ENCODE peak calls at places on chromosomes 16 and 17, in seven cellular contexts. A is SK-N-SH, I is HCT116, E is GM23338, M is breast epithelium, W is stomach, G is prostate gland. O is an unnamed sample.

GRCh38 chr16:24151482-24151939 is 104.6 kb upstream of the CACNG3 start:
- DNase-seq in G (no peak), A (no peak), M (no peak), W (no peak), E (peak; percentile 55), I (no peak), O (no peak)

GRCh38 chr16:3761375-3762079 is 44.2 kb upstream of the TRAP1 start:
- DNase-seq in E (no peak), G (no peak), A (peak; percentile 74), W (no peak), M (no peak), I (no peak), O (no peak)

GRCh38 chr16:29702307-29702706 is 23.3 kb downstream of the QPRT start:
- DNase-seq in M (no peak), I (no peak), A (no peak), G (no peak), W (no peak), E (no peak), O (no peak)

GRCh38 chr17:4959261-4959965 is 8.2 kb downstream of the SPAG7 start:
- DNase-seq in I (no peak), G (no peak), W (no peak), E (no peak), M (no peak), A (no peak), O (no peak)

GRCh38 chr16:25413962-25414361 is 156.3 kb upstream of the ZKSCAN2 start:
- DNase-seq in E (no peak), M (no peak), W (no peak), A (no peak), G (no peak), I (no peak), O (no peak)

GRCh38 chr16:12515771-12516170 is 287.9 kb downstream of the CPPED1 start:
- DNase-seq in G (no peak), M (no peak), A (no peak), I (no peak), E (no peak), W (no peak), O (no peak)

GRCh38 chr17:57315061-57315851 is 58.9 kb downstream of the MSI2 start:
- DNase-seq in A (no peak), I (no peak), E (no peak), W (no peak), G (no peak), M (peak; percentile 63), O (no peak)

GRCh38 chr16:68731569-68732067 is 5.5 kb upstream of the CDH1 start:
- DNase-seq in G (no peak), I (no peak), M (no peak), A (no peak), W (no peak), E (no peak), O (no peak)

DNA sequence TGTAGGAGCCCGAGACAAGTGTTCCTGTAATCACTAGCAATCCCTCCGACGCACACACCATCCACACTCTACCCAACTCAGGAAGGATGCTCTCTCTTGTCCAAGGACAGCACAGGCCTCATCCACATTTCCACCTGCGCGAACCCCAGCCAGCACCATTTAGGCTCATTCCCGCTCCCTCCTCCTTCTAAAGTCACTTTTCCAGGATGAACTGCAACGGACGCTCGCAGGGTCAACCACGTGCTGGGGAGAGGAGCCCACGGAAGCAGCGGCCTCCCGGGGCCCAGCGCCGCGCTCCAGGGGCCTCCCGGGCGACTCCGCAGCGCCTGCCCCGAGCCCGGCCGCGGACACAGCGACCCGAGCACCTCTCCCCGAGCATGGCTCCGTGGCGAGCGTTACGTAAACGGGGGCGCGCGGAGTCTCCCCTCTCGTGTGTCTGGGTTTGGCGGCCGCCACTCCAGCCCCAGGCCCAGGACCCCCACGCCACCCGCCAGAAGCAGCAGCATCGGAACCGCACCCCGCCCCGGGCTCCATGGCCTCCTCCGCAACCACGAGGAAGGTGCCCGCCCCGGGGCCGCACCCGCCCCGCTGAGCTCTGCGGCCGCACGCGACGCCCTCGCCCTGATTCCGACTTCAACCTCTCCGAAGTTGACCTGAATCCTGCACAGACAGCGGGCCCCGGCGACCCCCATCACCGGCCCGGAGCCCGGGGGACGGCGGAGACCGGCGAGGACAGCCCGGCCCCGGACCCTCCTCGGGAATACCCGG is 668 bp downstream of the USP36 start:
- DNase-seq in M (no peak), I (no peak), G (no peak), A (peak; percentile 79), W (peak; percentile 51), E (peak; percentile 23), O (peak; percentile 53)
- TF ChIP-seq POLR2AphosphoS5 in M (no peak), I (no peak), G (no peak), A (no peak), W (peak; percentile 62), E (no peak), O (no peak)

GRCh38 chr17:9842057-9842758 is 16.5 kb downstream of the GLP2R start:
- DNase-seq in G (peak; percentile 51), A (no peak), M (no peak), W (peak; percentile 27), E (no peak), I (no peak), O (no peak)

GRCh38 chr17:9839433-9839832 is 13.7 kb downstream of the GLP2R start:
- DNase-seq in I (no peak), W (no peak), M (no peak), G (no peak), E (peak; percentile 34), A (no peak), O (no peak)

GRCh38 chr17:9833922-9834321 is 8.2 kb downstream of the GLP2R start:
- DNase-seq in A (no peak), E (no peak), G (no peak), I (no peak), M (no peak), W (no peak), O (no peak)

GRCh38 chr17:9843152-9844010 is 17.7 kb downstream of the GLP2R start:
- DNase-seq in G (no peak), A (no peak), E (no peak), W (no peak), M (no peak), I (no peak), O (no peak)

GRCh38 chr17:9837551-9838471 is 12.1 kb downstream of the GLP2R start:
- DNase-seq in A (no peak), W (no peak), G (no peak), M (no peak), E (peak; percentile 10), I (no peak), O (no peak)
- TF ChIP-seq POLR2AphosphoS5 in A (no peak), W (no peak), G (peak; percentile 28), M (no peak), E (no peak), I (no peak), O (no peak)

GRCh38 chr17:20997711-20998570 is 44.9 kb downstream of the USP22 start:
- DNase-seq in M (peak; percentile 48), I (no peak), E (peak; percentile 53), W (no peak), A (peak; percentile 41), G (no peak), O (no peak)

GRCh38 chr17:20996724-20997615 is 45.8 kb downstream of the USP22 start:
- DNase-seq in G (no peak), E (no peak), I (no peak), A (peak; percentile 42), M (peak; percentile 39), W (no peak), O (no peak)

GRCh38 chr17:20998571-20999043 is 44.2 kb downstream of the USP22 start:
- DNase-seq in I (no peak), A (no peak), E (no peak), W (no peak), G (no peak), M (no peak), O (no peak)

GRCh38 chr17:20999841-21000532 is 42.8 kb downstream of the USP22 start:
- DNase-seq in W (no peak), G (peak; percentile 84), M (no peak), E (no peak), I (no peak), A (no peak), O (no peak)

GRCh38 chr17:20999044-20999573 is 43.7 kb downstream of the USP22 start:
- DNase-seq in G (no peak), A (no peak), W (no peak), I (no peak), M (no peak), E (no peak), O (no peak)
- TF ChIP-seq POLR2AphosphoS5 in G (peak; percentile 5), A (peak; percentile 8), W (no peak), I (peak; percentile 47), M (no peak), E (no peak), O (peak; percentile 19)

GRCh38 chr17:73309727-73310555 is 1.9 kb downstream of the CDC42EP4 start:
- DNase-seq in G (no peak), E (peak; percentile 39), I (no peak), W (peak; percentile 78), A (peak; percentile 54), M (no peak), O (peak; percentile 60)
- TF ChIP-seq POLR2AphosphoS5 in G (no peak), E (no peak), I (no peak), W (no peak), A (no peak), M (no peak), O (peak; percentile 60)

GRCh38 chr17:45906237-45906636 is 11.9 kb downstream of the MAPT start:
- DNase-seq in W (no peak), M (no peak), A (peak; percentile 57), I (no peak), G (no peak), E (no peak), O (no peak)
- TF ChIP-seq POLR2AphosphoS5 in W (no peak), M (no peak), A (no peak), I (no peak), G (no peak), E (no peak), O (no peak)

GRCh38 chr17:59671386-59671785 is 35.8 kb downstream of the PTRH2 start:
- DNase-seq in G (no peak), A (no peak), M (no peak), E (no peak), W (no peak), I (no peak), O (no peak)

GRCh38 chr17:59669944-59670343 is 37.3 kb downstream of the PTRH2 start:
- DNase-seq in A (no peak), G (no peak), M (no peak), E (no peak), W (no peak), I (no peak), O (no peak)

GRCh38 chr17:59669411-59669810 is 37.8 kb downstream of the PTRH2 start:
- DNase-seq in M (no peak), W (no peak), I (no peak), A (no peak), G (no peak), E (no peak), O (no peak)

GRCh38 chr17:59668816-59669215 is 38.4 kb downstream of the PTRH2 start:
- DNase-seq in G (no peak), A (no peak), I (peak; percentile 49), W (no peak), E (no peak), M (no peak), O (no peak)

GRCh38 chr17:59666235-59666634 is 41.0 kb downstream of the PTRH2 start:
- DNase-seq in A (no peak), G (no peak), M (no peak), E (no peak), W (no peak), I (no peak), O (no peak)
- TF ChIP-seq POLR2AphosphoS5 in A (no peak), G (no peak), M (no peak), E (no peak), W (no peak), I (no peak), O (no peak)

O was measured in K562.